ENCODE peak calls at places on chromosomes 11 and 22, in eight cellular contexts. U, Z, O, P, H, W, M and S are unnamed samples.

GRCh38 chr22:48453171-48453570 is 1374.5 kb downstream of the BRD1 start:
- DNase-seq in U (no peak), Z (no peak), O (no peak), P (no peak), H (no peak), W (no peak), M (no peak), S (no peak)

GRCh38 chr11:47979378-47980092 is 824 bp upstream of the PTPRJ start:
- DNase-seq in U (no peak), Z (peak; percentile 61), O (no peak), P (no peak), H (no peak), W (no peak), M (no peak), S (no peak)

GRCh38 chr11:105392546-105392945 is 217.3 kb upstream of the GRIA4 start:
- DNase-seq in U (no peak), Z (no peak), O (no peak), P (no peak), H (no peak), W (no peak), M (no peak), S (no peak)

GRCh38 chr11:88341852-88342251 is 4.3 kb upstream of the CTSC start:
- DNase-seq in U (no peak), Z (no peak), O (no peak), P (no peak), H (no peak), W (no peak), M (no peak), S (no peak)

GRCh38 chr11:15216678-15217077 is 102.0 kb downstream of the INSC start:
- DNase-seq in U (peak; percentile 7), Z (no peak), O (no peak), P (no peak), H (no peak), W (no peak), M (no peak), S (no peak)

GRCh38 chr11:101458161-101458560 is 125.6 kb downstream of the TRPC6 start:
- DNase-seq in U (no peak), Z (no peak), O (no peak), P (no peak), H (no peak), W (no peak), M (no peak), S (no peak)

GRCh38 chr11:72589802-72590761 is 84.1 kb downstream of the PDE2A start:
- DNase-seq in U (no peak), Z (peak; percentile 92), O (peak; percentile 47), P (peak; percentile 44), H (no peak), W (no peak), M (peak; percentile 33), S (peak; percentile 64)

GRCh38 chr11:45321669-45322068 is 35.5 kb upstream of the SYT13 start:
- DNase-seq in U (no peak), Z (no peak), O (no peak), P (no peak), H (no peak), W (no peak), M (no peak), S (no peak)

GRCh38 chr11:65945430-65945911 is at the start of gene TSGA10IP:
- DNase-seq in U (no peak), Z (no peak), O (no peak), P (no peak), H (no peak), W (no peak), M (no peak), S (no peak)

GRCh38 chr11:48087974-48088681 is 107.8 kb downstream of the PTPRJ start:
- DNase-seq in U (no peak), Z (no peak), O (peak; percentile 67), P (no peak), H (no peak), W (no peak), M (no peak), S (no peak)

GRCh38 chr11:14248577-14248976 is 110.4 kb downstream of the RRAS2 start:
- DNase-seq in U (no peak), Z (no peak), O (no peak), P (no peak), H (no peak), W (no peak), M (no peak), S (no peak)

GRCh38 chr11:106999203-106999602 is 19.1 kb downstream of the GUCY1A2 start:
- DNase-seq in U (no peak), Z (no peak), O (no peak), P (no peak), H (no peak), W (no peak), M (no peak), S (no peak)

GRCh38 chr22:28402066-28402465 is 277.6 kb downstream of the TTC28 start:
- DNase-seq in U (no peak), Z (no peak), O (no peak), P (no peak), H (no peak), W (no peak), M (no peak), S (no peak)

GRCh38 chr11:35911616-35912165 is 32.2 kb upstream of the LDLRAD3 start:
- DNase-seq in U (no peak), Z (no peak), O (no peak), P (no peak), H (no peak), W (no peak), M (no peak), S (no peak)

GRCh38 chr22:50600967-50601668 is 525 bp downstream of the MAPK8IP2 start:
- DNase-seq in U (no peak), Z (no peak), O (no peak), P (peak; percentile 57), H (no peak), W (no peak), M (no peak), S (no peak)
- H3K27ac ChIP-seq in U (no peak overlapping the region), Z (peak overlapping the region; percentile 79), O (no peak overlapping the region), P (no peak overlapping the region), H (no peak overlapping the region), W (no peak overlapping the region), M (no peak overlapping the region), S (no peak overlapping the region)

DNA sequence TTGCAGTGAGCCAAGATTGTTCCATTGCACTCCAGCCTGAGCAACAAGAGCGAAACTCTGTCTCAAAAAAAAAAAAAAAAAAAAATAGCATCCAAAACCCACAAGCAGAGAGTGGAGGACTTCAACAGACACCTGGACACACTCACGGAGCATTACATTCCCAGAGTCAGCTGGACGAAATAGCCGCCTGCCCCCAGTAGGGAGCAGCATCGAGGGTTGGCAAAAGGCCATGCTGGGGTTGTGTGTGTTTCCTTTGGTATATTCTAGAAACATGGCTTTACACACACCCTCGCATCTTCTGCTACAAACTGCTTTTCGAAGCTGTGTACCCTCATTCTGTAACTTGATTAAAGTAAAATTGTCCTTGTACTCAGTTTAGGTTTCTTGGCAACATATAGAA is 5.3 kb downstream of the ADA2 start:
- DNase-seq in U (peak; percentile 40), Z (no peak), O (peak; percentile 38), P (no peak), H (no peak), W (peak; percentile 38), M (peak; percentile 72), S (peak; percentile 83)
- TF ChIP-seq CTCF in U (peak; percentile 65), Z (no peak), O (no peak), P (no peak), H (peak; percentile 21), W (no peak), M (peak; percentile 56), S (peak; percentile 53)

GRCh38 chr11:67351275-67352005 is 1.9 kb downstream of the POLD4 start:
- DNase-seq in U (peak; percentile 62), Z (peak; percentile 86), O (peak; percentile 75), P (peak; percentile 74), H (no peak), W (peak; percentile 68), M (no peak), S (no peak)

GRCh38 chr11:67354314-67355022 is 1.1 kb upstream of the POLD4 start:
- DNase-seq in U (peak; percentile 92), Z (peak; percentile 96), O (peak; percentile 68), P (peak; percentile 75), H (no peak), W (peak; percentile 77), M (peak; percentile 80), S (peak; percentile 85)

GRCh38 chr11:67353317-67354313 is at the start of gene POLD4:
- DNase-seq in U (no peak), Z (peak; percentile 95), O (peak; percentile 99), P (peak; percentile 99), H (peak; percentile 98), W (peak; percentile 99), M (peak; percentile 99), S (peak; percentile 99)

GRCh38 chr11:67355023-67355793 is 1.9 kb upstream of the POLD4 start:
- DNase-seq in U (no peak), Z (peak; percentile 11), O (no peak), P (peak; percentile 61), H (no peak), W (peak; percentile 45), M (no peak), S (no peak)

DNA sequence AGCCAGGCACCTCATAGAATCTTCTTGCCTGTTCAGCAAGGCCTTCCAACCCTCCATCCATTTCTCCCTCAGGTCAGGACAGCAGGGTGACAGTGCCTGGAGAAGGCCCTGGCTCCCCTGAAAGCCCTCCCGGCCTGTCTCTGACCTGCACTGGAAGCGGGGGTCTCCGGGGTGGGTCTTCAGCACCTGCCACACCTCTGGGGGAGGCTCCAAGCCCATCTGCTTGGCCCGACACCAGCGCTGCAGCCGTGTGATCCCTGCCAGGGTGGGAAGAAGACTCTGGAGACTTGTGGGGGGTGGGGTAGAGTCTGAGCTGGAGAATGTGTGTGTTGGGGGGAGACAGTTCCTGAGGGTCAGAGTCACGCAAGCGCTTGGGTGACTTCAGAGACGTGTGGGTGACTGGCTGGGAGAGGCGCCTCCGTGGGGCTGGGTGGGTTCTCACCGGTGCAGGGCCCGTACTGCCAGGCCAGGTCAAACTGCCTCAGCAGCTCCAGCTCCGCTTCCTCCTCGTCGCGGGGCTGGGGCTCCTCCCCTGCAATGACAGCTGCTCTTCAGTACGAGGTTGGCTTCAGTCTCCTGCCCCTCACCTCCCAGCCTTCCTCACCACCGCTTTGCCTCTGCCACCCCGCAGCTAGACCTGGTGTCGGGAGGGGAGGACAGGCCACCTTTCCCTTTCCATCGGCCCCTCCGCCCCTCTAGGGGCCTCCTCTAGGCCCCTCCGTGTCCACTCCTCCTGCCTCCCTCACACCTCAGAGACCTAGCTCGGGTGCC is 615 bp downstream of the POLD4 start:
- DNase-seq in U (no peak), Z (no peak), O (peak; percentile 59), P (peak; percentile 61), H (no peak), W (peak; percentile 46), M (peak; percentile 50), S (peak; percentile 73)
- TF ChIP-seq POLR2A in U (no peak), Z (peak; percentile 28), O (no peak), P (no peak), H (no peak), W (no peak), M (no peak), S (no peak)

DNA sequence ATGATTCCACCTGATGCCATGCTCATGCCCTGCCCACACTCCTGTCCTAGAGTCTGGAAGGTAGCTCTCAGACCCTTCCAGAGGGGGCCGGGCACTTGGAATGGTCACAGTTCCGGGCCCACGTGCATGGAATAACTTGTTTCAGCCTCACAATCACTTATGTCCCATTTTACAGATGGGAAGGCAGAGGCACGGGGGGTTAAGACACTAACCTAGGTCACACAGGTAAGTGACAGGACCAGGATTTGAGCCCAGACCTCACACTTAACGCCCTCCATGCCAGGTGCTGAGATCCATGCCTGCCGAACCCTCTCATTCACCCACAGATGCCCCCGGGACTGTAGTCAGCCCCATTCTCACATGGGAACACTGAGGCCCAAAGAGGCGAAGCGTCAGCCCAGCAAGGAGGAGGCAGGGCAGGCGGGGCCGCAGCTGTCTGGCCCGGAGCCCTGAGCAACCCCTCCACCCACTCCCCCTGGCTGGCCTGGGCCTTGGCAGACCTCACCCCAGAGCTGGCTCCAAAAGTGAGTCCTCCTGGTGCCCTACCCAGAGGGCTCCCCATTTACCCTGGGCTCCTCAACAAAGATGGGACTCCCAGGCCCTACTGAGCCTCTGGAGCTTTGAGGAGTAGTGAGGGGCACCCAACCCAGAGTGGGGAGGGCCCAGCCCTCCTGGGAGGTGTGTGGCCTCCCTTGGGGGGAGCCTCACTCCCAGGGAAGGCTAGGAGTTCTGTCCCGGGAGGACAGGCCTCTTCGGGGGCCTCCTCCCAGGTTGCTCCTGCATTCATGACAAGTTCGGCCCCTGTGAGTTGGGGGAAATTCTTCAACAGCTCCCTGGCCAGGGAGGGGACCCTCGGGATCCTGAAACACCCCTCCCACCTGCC is 2.4 kb upstream of the ALDH3B1 start:
- DNase-seq in U (no peak), Z (no peak), O (no peak), P (no peak), H (no peak), W (no peak), M (no peak), S (peak; percentile 24)
- H3K27ac ChIP-seq in U (peak overlapping the region; percentile 96), Z (peak overlapping the region; percentile 99), O (peak overlapping the region; percentile 86), P (no peak overlapping the region), H (peak overlapping the region; percentile 98), W (no peak overlapping the region), M (no peak overlapping the region), S (no peak overlapping the region)